ENCODE peak calls at places on chromosomes 5 and 9, in ten cellular contexts. K is transverse colon; I is Panc1; P is PC-3; T is A549; M is CD8-positive, alpha-beta memory T cell; O is left lung; Y is astrocyte; Z is heart right ventricle; N is fibroblast of lung. G is an unnamed sample. For H3K4me1 and H3K9me3, the result is how much of the 10 kb centered on the place peaks cover.

GRCh38 chr9:133726401-133727276 is 11.5 kb downstream of the SARDH start:
- DNase-seq in M (peak), P (peak), I (no peak), Z (peak), Y (peak), K (peak), T (peak), O (peak), N (peak), G (peak)

GRCh38 chr9:12882430-12882829 is 107.6 kb downstream of the LURAP1L start:
- DNase-seq in N (peak), T (no peak), M (no peak), I (no peak), Y (peak), Z (no peak), K (no peak), P (no peak), O (no peak), G (no peak)

GRCh38 chr9:124721109-124721850 is 49.8 kb downstream of the NR6A1 start:
- DNase-seq in O (no peak), Y (peak), Z (no peak), T (peak), K (no peak), I (no peak), P (no peak), N (peak), M (no peak), G (no peak)

GRCh38 chr5:41094871-41095270 is 23.7 kb upstream of the MROH2B start:
- DNase-seq in P (peak), T (peak), M (no peak), N (peak), I (no peak), Y (peak), O (no peak), Z (no peak), K (no peak), G (no peak)

GRCh38 chr9:72871685-72872084 is 81.2 kb downstream of the ALDH1A1 start:
- DNase-seq in Z (no peak), I (no peak), P (peak), N (no peak), T (peak), K (no peak), M (no peak), Y (no peak), O (no peak), G (no peak)

GRCh38 chr5:37308796-37309195 is 59.6 kb upstream of the CPLANE1 start:
- DNase-seq in T (no peak), I (no peak), Y (no peak), P (no peak), O (no peak), K (no peak), N (no peak), Z (no peak), M (no peak), G (no peak)

GRCh38 chr5:73454379-73455036 is 5.9 kb upstream of the FOXD1 start:
- DNase-seq in I (peak), O (no peak), P (peak), K (peak), Y (no peak), M (peak), Z (no peak), N (peak), T (peak), G (no peak)

GRCh38 chr9:96218821-96219614 is 83.0 kb downstream of the HSD17B3 start:
- DNase-seq in Y (no peak), Z (peak), I (no peak), K (no peak), M (no peak), P (no peak), T (no peak), O (no peak), N (no peak), G (peak)

GRCh38 chr5:140118294-140118936 is 4.5 kb downstream of the PURA start:
- DNase-seq in P (peak), Z (no peak), I (no peak), T (peak), M (no peak), O (no peak), Y (no peak), K (no peak), N (no peak), G (no peak)

GRCh38 chr9:12554636-12555035 is 138.5 kb upstream of the TYRP1 start:
- DNase-seq in N (peak), T (peak), Y (no peak), Z (no peak), P (peak), I (no peak), K (no peak), M (no peak), O (no peak), G (no peak)

GRCh38 chr9:101414839-101415238 is 16.2 kb downstream of the ZNF189 start:
- DNase-seq in I (no peak), Y (no peak), N (no peak), K (no peak), M (no peak), Z (no peak), P (no peak), T (no peak), O (no peak), G (no peak)

GRCh38 chr9:113682297-113682771 is 193.8 kb upstream of the ZNF618 start:
- DNase-seq in P (peak), Y (peak), N (peak), O (peak), Z (peak), K (peak), M (peak), T (peak), I (peak), G (peak)

GRCh38 chr5:172550096-172550765 is 90.8 kb upstream of the NEURL1B start:
- DNase-seq in P (no peak), I (no peak), Y (no peak), N (no peak), K (no peak), T (no peak), M (no peak), O (peak), Z (no peak), G (no peak)

GRCh38 chr9:120663380-120663779 is 50.9 kb downstream of the MEGF9 start:
- DNase-seq in M (no peak), I (no peak), N (no peak), T (no peak), Z (no peak), O (no peak), K (no peak), P (no peak), Y (no peak), G (no peak)

GRCh38 chr5:14663734-14664269 is 716 bp upstream of the OTULIN start:
- DNase-seq in Y (no peak), Z (no peak), I (no peak), O (no peak), K (peak), T (no peak), M (no peak), N (no peak), P (no peak), G (peak)

GRCh38 chr5:77133061-77133758 is 46.1 kb upstream of the ZBED3 start:
- DNase-seq in I (peak), T (peak), Y (peak), N (peak), M (no peak), O (peak), K (peak), P (peak), Z (peak), G (peak)

GRCh38 chr9:112361602-112362001 is 18.3 kb upstream of the HSDL2 start:
- DNase-seq in N (peak), P (peak), I (no peak), Z (no peak), O (no peak), M (peak), Y (no peak), K (no peak), T (peak), G (no peak)

GRCh38 chr9:113471566-113471965 is 8.0 kb downstream of the RGS3 start:
- DNase-seq in Y (no peak), N (no peak), Z (no peak), P (no peak), M (no peak), K (no peak), O (no peak), I (no peak), T (no peak), G (no peak)

GRCh38 chr9:78539188-78539587 is 242.3 kb downstream of the PSAT1 start:
- DNase-seq in M (no peak), O (no peak), K (no peak), Y (no peak), Z (no peak), T (no peak), P (no peak), N (no peak), I (no peak), G (no peak)

GRCh38 chr5:123092696-123093095 is 3.7 kb downstream of the PRDM6 start:
- DNase-seq in Z (no peak), M (no peak), I (no peak), O (no peak), K (no peak), T (no peak), Y (no peak), P (no peak), N (no peak), G (no peak)

GRCh38 chr9:72551306-72551705 is 29.9 kb downstream of the TMC1 start:
- DNase-seq in Y (no peak), P (no peak), N (no peak), O (no peak), I (no peak), K (no peak), T (no peak), Z (no peak), M (no peak), G (no peak)

GRCh38 chr9:124342946-124343485 is 72.2 kb downstream of the PSMB7 start:
- DNase-seq in I (no peak), Y (peak), P (peak), O (peak), K (peak), M (no peak), N (peak), Z (peak), T (peak), G (peak)

GRCh38 chr9:127983847-127984289 is 3.1 kb upstream of the EEIG1 start:
- DNase-seq in K (no peak), P (no peak), Y (no peak), N (no peak), O (no peak), T (no peak), I (no peak), M (no peak), Z (no peak), G (no peak)

GRCh38 chr9:739362-739761 is 102.1 kb upstream of the DMRT1 start:
- DNase-seq in Y (no peak), Z (no peak), O (no peak), K (no peak), I (no peak), P (no peak), T (no peak), M (no peak), N (no peak), G (no peak)

GRCh38 chr9:738209-738915 is 103.1 kb upstream of the DMRT1 start:
- DNase-seq in I (no peak), P (peak), N (peak), K (peak), T (peak), O (peak), M (no peak), Z (peak), Y (peak), G (peak)

GRCh38 chr9:731474-731873 is 110.0 kb upstream of the DMRT1 start:
- DNase-seq in P (no peak), Z (no peak), O (no peak), N (no peak), M (no peak), T (no peak), I (no peak), K (no peak), Y (no peak), G (no peak)

GRCh38 chr9:737400-738120 is 103.9 kb upstream of the DMRT1 start:
- DNase-seq in N (no peak), I (no peak), M (no peak), T (no peak), O (no peak), Y (no peak), K (no peak), Z (no peak), P (no peak), G (no peak)

GRCh38 chr9:734831-735511 is 106.5 kb upstream of the DMRT1 start:
- DNase-seq in K (no peak), Z (no peak), Y (peak), N (peak), M (no peak), P (peak), O (no peak), T (peak), I (no peak), G (peak)
- H3K4me1 ChIP-seq in K (under half), Z (half or more), Y (under half), N (under half), M (under half), P (under half), O (under half), T (under half), I (under half), G (under half)

GRCh38 chr5:132876020-132876759 is 2.7 kb downstream of the LEAP2 start:
- DNase-seq in N (peak), O (no peak), Y (peak), Z (no peak), K (no peak), I (no peak), P (no peak), T (no peak), M (no peak), G (no peak)
- H3K27ac ChIP-seq in N (no peak), O (no peak), Y (peak), Z (peak), K (no peak), I (no peak), P (no peak), T (no peak), M (no peak), G (no peak)

DNA sequence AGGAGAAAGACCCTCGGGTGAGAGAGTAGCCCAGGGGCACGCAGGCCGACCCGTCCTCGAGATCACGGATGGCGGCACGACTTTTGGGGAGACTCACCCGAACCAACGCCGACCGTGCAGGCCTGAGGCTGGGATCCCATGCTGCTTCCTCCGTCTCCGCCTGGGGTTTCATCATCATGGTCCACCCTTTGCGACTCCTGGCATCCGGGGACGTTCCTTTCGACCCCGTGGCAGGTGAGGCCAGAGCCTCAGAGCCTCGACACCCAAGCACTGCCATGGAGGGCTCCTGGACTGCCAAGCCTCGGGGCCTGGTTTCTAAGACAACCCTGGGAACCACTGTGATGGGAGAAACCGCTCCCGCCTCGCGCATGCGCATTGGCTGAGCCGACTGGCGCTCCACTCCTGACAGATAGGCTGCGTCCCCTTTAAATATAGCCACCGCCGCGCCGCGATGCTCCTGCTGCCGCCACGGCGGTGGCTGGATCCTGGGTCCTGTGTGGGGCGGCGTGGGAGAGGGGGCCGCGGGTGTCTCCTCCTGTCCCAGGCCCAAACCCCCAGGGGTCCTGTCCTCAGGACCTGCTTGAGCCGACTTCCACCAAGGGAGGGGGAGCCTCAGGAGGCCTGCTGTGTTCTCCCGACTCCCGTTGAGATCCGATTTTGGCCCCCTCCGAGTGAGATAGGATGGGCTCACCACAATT is 481.6 kb downstream of the SPATA31A7 start:
- DNase-seq in M (no peak), P (no peak), Y (no peak), N (no peak), I (no peak), O (no peak), Z (no peak), T (no peak), K (peak), G (no peak)
- H3K9me3 ChIP-seq in M (under half), P (under half), Y (under half), N (under half), I (under half), O (half or more), Z (under half), T (under half), K (under half), G (under half)

GRCh38 chr9:129887210-129888084 is 52.2 kb downstream of the USP20 start:
- DNase-seq in Y (peak), T (no peak), N (peak), P (no peak), Z (no peak), M (peak), K (peak), I (no peak), O (no peak), G (no peak)

GRCh38 chr9:129888809-129889460 is 53.7 kb downstream of the USP20 start:
- DNase-seq in Z (no peak), O (no peak), M (peak), I (no peak), Y (no peak), N (no peak), K (no peak), P (no peak), T (no peak), G (no peak)

GRCh38 chr9:129886226-129887174 is 51.2 kb downstream of the USP20 start:
- DNase-seq in T (no peak), P (no peak), M (peak), N (no peak), I (no peak), K (peak), Y (no peak), Z (no peak), O (no peak), G (peak)

GRCh38 chr9:129889461-129889935 is 54.2 kb downstream of the USP20 start:
- DNase-seq in M (peak), O (no peak), K (no peak), N (no peak), Z (no peak), I (no peak), Y (no peak), P (no peak), T (no peak), G (no peak)

GRCh38 chr9:129888085-129888808 is 53.0 kb downstream of the USP20 start:
- DNase-seq in T (no peak), Y (no peak), K (peak), P (no peak), O (peak), Z (peak), M (peak), I (no peak), N (no peak), G (peak)
- H3K4me1 ChIP-seq in T (under half), Y (under half), K (under half), P (under half), O (half or more), Z (under half), M (half or more), I (under half), N (under half), G (under half)

GRCh38 chr5:81244451-81244850 is 11.3 kb downstream of the CKMT2 start:
- DNase-seq in I (no peak), O (no peak), M (no peak), N (no peak), Y (no peak), Z (no peak), P (no peak), K (no peak), T (no peak), G (no peak)
- H3K27ac ChIP-seq in I (no peak), O (no peak), M (no peak), N (no peak), Y (no peak), Z (peak), P (no peak), K (no peak), T (peak), G (peak)

GRCh38 chr5:44794371-44794770 is 14.4 kb upstream of the MRPS30 start:
- DNase-seq in N (no peak), P (no peak), Y (no peak), Z (no peak), K (no peak), I (no peak), O (no peak), T (no peak), M (no peak), G (no peak)

GRCh38 chr5:44801992-44802391 is 6.8 kb upstream of the MRPS30 start:
- DNase-seq in T (no peak), N (no peak), I (no peak), M (no peak), Z (no peak), P (no peak), Y (no peak), O (no peak), K (no peak), G (no peak)

GRCh38 chr5:44795496-44795895 is 13.3 kb upstream of the MRPS30 start:
- DNase-seq in O (no peak), Y (no peak), T (no peak), M (no peak), I (no peak), P (no peak), Z (no peak), N (no peak), K (no peak), G (no peak)

GRCh38 chr5:44797723-44798122 is 11.0 kb upstream of the MRPS30 start:
- DNase-seq in M (no peak), T (no peak), P (no peak), N (no peak), Z (no peak), I (no peak), Y (no peak), O (no peak), K (no peak), G (no peak)
- H3K9me3 ChIP-seq in M (under half), T (under half), P (under half), N (under half), Z (under half), I (under half), Y (under half), O (under half), K (under half), G (under half)

GRCh38 chr5:79802404-79802803 is 112.8 kb downstream of the CMYA5 start:
- DNase-seq in I (no peak), O (no peak), M (no peak), N (no peak), Y (no peak), P (no peak), Z (no peak), T (no peak), K (no peak), G (no peak)
- H3K4me1 ChIP-seq in I (under half), O (under half), M (under half), N (under half), Y (under half), P (under half), Z (under half), T (under half), K (under half), G (under half)

GRCh38 chr9:16535555-16535954 is 334.9 kb downstream of the BNC2 start:
- DNase-seq in I (peak), T (no peak), P (peak), Y (no peak), O (no peak), N (no peak), Z (no peak), K (no peak), M (no peak), G (no peak)

GRCh38 chr9:16532272-16532671 is 338.2 kb downstream of the BNC2 start:
- DNase-seq in I (no peak), T (no peak), Z (no peak), O (no peak), N (no peak), P (no peak), M (no peak), K (no peak), Y (no peak), G (no peak)

GRCh38 chr9:16530669-16531461 is 339.6 kb downstream of the BNC2 start:
- DNase-seq in N (peak), Z (no peak), Y (peak), M (no peak), T (no peak), K (peak), P (no peak), O (no peak), I (no peak), G (no peak)

DNA sequence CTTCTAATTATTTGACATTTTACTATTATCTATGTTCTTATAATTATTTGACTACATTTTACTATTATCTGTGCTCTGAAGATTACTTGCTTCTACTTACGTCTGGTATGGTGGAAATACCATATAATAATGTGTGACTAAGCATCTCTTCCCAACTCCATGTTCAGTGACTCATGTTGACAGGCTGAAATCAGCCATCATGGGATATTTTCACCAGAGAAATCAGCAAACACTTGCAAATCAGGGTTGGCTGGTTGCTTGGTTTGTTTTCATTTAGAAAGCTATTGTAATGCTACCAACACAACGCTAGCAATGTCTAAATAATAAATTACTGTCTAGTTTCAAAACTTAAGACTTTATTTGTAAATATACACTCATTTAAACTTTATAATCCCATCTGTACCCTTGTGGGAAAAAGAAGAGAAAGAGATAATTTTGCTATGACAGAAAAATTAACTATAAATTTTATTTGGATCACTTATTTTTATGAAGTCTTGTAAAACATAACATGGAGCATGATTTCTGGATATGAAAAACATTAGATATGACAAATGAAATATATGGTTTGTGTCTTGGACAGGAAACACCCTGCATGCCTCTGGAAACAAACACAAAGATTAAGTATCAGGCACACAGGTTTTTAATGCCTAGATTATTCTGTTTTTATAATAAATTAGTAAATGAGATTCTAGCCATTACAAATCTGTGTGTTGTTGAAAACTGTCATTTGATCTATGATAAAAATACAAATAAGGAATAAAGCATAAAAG is 337.6 kb downstream of the BNC2 start:
- DNase-seq in M (no peak), T (peak), O (no peak), N (peak), K (no peak), I (peak), Y (peak), P (peak), Z (no peak), G (no peak)
- H3K27ac ChIP-seq in M (no peak), T (peak), O (no peak), N (peak), K (peak), I (no peak), Y (peak), P (peak), Z (no peak), G (no peak)

G was measured in right cardiac atrium.